ENCODE peak calls at places on chromosomes 13 and 19, in ten cellular contexts. One of them, this sample, is unnamed.

GRCh38 chr13:107866007-107866665 is 349.2 kb downstream of the LIG4 start:
- DNase-seq in stimulated activated naive CD4-positive, alpha-beta T cell: no peak
- DNase-seq in H7: peak
- DNase-seq in stimulated activated CD8-positive, alpha-beta memory T cell treated with anti-CD3 and anti-CD28 coated beads, Interleukin-2, amount 100 ng/mL, for 1 hour: no peak
- DNase-seq in CD8-positive, alpha-beta T cell: no peak
- DNase-seq in activated naive CD4-positive, alpha-beta T cell treated with anti-CD3 and anti-CD28 coated beads, Interleukin-2, amount 10 ng/mL, durations not matched to agents 7 days and 5 days: no peak
- DNase-seq in stimulated activated CD4-positive, alpha-beta T cell treated with anti-CD3 and anti-CD28 coated beads, Interleukin-12 subunit alpha, Interleukin-12 subunit beta, amount 100 ng/mL, for 4 hours: no peak
- DNase-seq in psoas muscle: no peak
- DNase-seq in uterus: no peak
- DNase-seq in WTC11: peak
- DNase-seq in this sample: no peak

GRCh38 chr13:20161275-20161950 is 561 bp upstream of the GJA3 start:
- DNase-seq in stimulated activated naive CD4-positive, alpha-beta T cell: peak
- DNase-seq in H7: peak
- DNase-seq in stimulated activated CD8-positive, alpha-beta memory T cell treated with anti-CD3 and anti-CD28 coated beads, Interleukin-2, amount 100 ng/mL, for 1 hour: peak
- DNase-seq in CD8-positive, alpha-beta T cell: peak
- DNase-seq in activated naive CD4-positive, alpha-beta T cell treated with anti-CD3 and anti-CD28 coated beads, Interleukin-2, amount 10 ng/mL, durations not matched to agents 7 days and 5 days: peak
- DNase-seq in stimulated activated CD4-positive, alpha-beta T cell treated with anti-CD3 and anti-CD28 coated beads, Interleukin-12 subunit alpha, Interleukin-12 subunit beta, amount 100 ng/mL, for 4 hours: peak
- DNase-seq in psoas muscle: no peak
- DNase-seq in uterus: no peak
- DNase-seq in WTC11: no peak
- DNase-seq in this sample: peak

GRCh38 chr19:55670280-55671053 is 4.6 kb upstream of the EPN1 start:
- DNase-seq in stimulated activated naive CD4-positive, alpha-beta T cell: no peak
- DNase-seq in H7: peak
- DNase-seq in stimulated activated CD8-positive, alpha-beta memory T cell treated with anti-CD3 and anti-CD28 coated beads, Interleukin-2, amount 100 ng/mL, for 1 hour: no peak
- DNase-seq in CD8-positive, alpha-beta T cell: no peak
- DNase-seq in activated naive CD4-positive, alpha-beta T cell treated with anti-CD3 and anti-CD28 coated beads, Interleukin-2, amount 10 ng/mL, durations not matched to agents 7 days and 5 days: no peak
- DNase-seq in stimulated activated CD4-positive, alpha-beta T cell treated with anti-CD3 and anti-CD28 coated beads, Interleukin-12 subunit alpha, Interleukin-12 subunit beta, amount 100 ng/mL, for 4 hours: no peak
- DNase-seq in psoas muscle: no peak
- DNase-seq in uterus: no peak
- DNase-seq in WTC11: peak
- DNase-seq in this sample: no peak

GRCh38 chr19:6222884-6223283 is 56.9 kb downstream of the MLLT1 start:
- DNase-seq in stimulated activated naive CD4-positive, alpha-beta T cell: no peak
- DNase-seq in H7: no peak
- DNase-seq in stimulated activated CD8-positive, alpha-beta memory T cell treated with anti-CD3 and anti-CD28 coated beads, Interleukin-2, amount 100 ng/mL, for 1 hour: no peak
- DNase-seq in CD8-positive, alpha-beta T cell: no peak
- DNase-seq in activated naive CD4-positive, alpha-beta T cell treated with anti-CD3 and anti-CD28 coated beads, Interleukin-2, amount 10 ng/mL, durations not matched to agents 7 days and 5 days: no peak
- DNase-seq in stimulated activated CD4-positive, alpha-beta T cell treated with anti-CD3 and anti-CD28 coated beads, Interleukin-12 subunit alpha, Interleukin-12 subunit beta, amount 100 ng/mL, for 4 hours: no peak
- DNase-seq in psoas muscle: peak
- DNase-seq in uterus: no peak
- DNase-seq in WTC11: no peak
- DNase-seq in this sample: no peak

GRCh38 chr19:43633520-43633919 is 6.1 kb downstream of the CADM4 start:
- DNase-seq in stimulated activated naive CD4-positive, alpha-beta T cell: no peak
- DNase-seq in H7: no peak
- DNase-seq in stimulated activated CD8-positive, alpha-beta memory T cell treated with anti-CD3 and anti-CD28 coated beads, Interleukin-2, amount 100 ng/mL, for 1 hour: no peak
- DNase-seq in CD8-positive, alpha-beta T cell: no peak
- DNase-seq in activated naive CD4-positive, alpha-beta T cell treated with anti-CD3 and anti-CD28 coated beads, Interleukin-2, amount 10 ng/mL, durations not matched to agents 7 days and 5 days: no peak
- DNase-seq in stimulated activated CD4-positive, alpha-beta T cell treated with anti-CD3 and anti-CD28 coated beads, Interleukin-12 subunit alpha, Interleukin-12 subunit beta, amount 100 ng/mL, for 4 hours: no peak
- DNase-seq in psoas muscle: no peak
- DNase-seq in uterus: no peak
- DNase-seq in WTC11: no peak
- DNase-seq in this sample: no peak

GRCh38 chr13:44790289-44790688 is 199.0 kb downstream of the NUFIP1 start:
- DNase-seq in stimulated activated naive CD4-positive, alpha-beta T cell: no peak
- DNase-seq in H7: peak
- DNase-seq in stimulated activated CD8-positive, alpha-beta memory T cell treated with anti-CD3 and anti-CD28 coated beads, Interleukin-2, amount 100 ng/mL, for 1 hour: no peak
- DNase-seq in CD8-positive, alpha-beta T cell: no peak
- DNase-seq in activated naive CD4-positive, alpha-beta T cell treated with anti-CD3 and anti-CD28 coated beads, Interleukin-2, amount 10 ng/mL, durations not matched to agents 7 days and 5 days: no peak
- DNase-seq in stimulated activated CD4-positive, alpha-beta T cell treated with anti-CD3 and anti-CD28 coated beads, Interleukin-12 subunit alpha, Interleukin-12 subunit beta, amount 100 ng/mL, for 4 hours: no peak
- DNase-seq in psoas muscle: no peak
- DNase-seq in uterus: no peak
- DNase-seq in WTC11: peak
- DNase-seq in this sample: no peak

GRCh38 chr13:36339600-36340155 is 6.5 kb downstream of the SPART start:
- DNase-seq in stimulated activated naive CD4-positive, alpha-beta T cell: no peak
- DNase-seq in H7: no peak
- DNase-seq in stimulated activated CD8-positive, alpha-beta memory T cell treated with anti-CD3 and anti-CD28 coated beads, Interleukin-2, amount 100 ng/mL, for 1 hour: no peak
- DNase-seq in CD8-positive, alpha-beta T cell: no peak
- DNase-seq in activated naive CD4-positive, alpha-beta T cell treated with anti-CD3 and anti-CD28 coated beads, Interleukin-2, amount 10 ng/mL, durations not matched to agents 7 days and 5 days: no peak
- DNase-seq in stimulated activated CD4-positive, alpha-beta T cell treated with anti-CD3 and anti-CD28 coated beads, Interleukin-12 subunit alpha, Interleukin-12 subunit beta, amount 100 ng/mL, for 4 hours: no peak
- DNase-seq in psoas muscle: no peak
- DNase-seq in uterus: no peak
- DNase-seq in WTC11: no peak
- DNase-seq in this sample: no peak

GRCh38 chr19:50432221-50432626 is 468 bp upstream of the MYBPC2 start:
- DNase-seq in stimulated activated naive CD4-positive, alpha-beta T cell: no peak
- DNase-seq in H7: peak
- DNase-seq in stimulated activated CD8-positive, alpha-beta memory T cell treated with anti-CD3 and anti-CD28 coated beads, Interleukin-2, amount 100 ng/mL, for 1 hour: no peak
- DNase-seq in CD8-positive, alpha-beta T cell: no peak
- DNase-seq in activated naive CD4-positive, alpha-beta T cell treated with anti-CD3 and anti-CD28 coated beads, Interleukin-2, amount 10 ng/mL, durations not matched to agents 7 days and 5 days: no peak
- DNase-seq in stimulated activated CD4-positive, alpha-beta T cell treated with anti-CD3 and anti-CD28 coated beads, Interleukin-12 subunit alpha, Interleukin-12 subunit beta, amount 100 ng/mL, for 4 hours: no peak
- DNase-seq in psoas muscle: no peak
- DNase-seq in uterus: no peak
- DNase-seq in WTC11: peak
- DNase-seq in this sample: no peak

GRCh38 chr13:110590577-110590976 is 24.8 kb upstream of the NAXD start:
- DNase-seq in stimulated activated naive CD4-positive, alpha-beta T cell: no peak
- DNase-seq in H7: peak
- DNase-seq in stimulated activated CD8-positive, alpha-beta memory T cell treated with anti-CD3 and anti-CD28 coated beads, Interleukin-2, amount 100 ng/mL, for 1 hour: no peak
- DNase-seq in CD8-positive, alpha-beta T cell: no peak
- DNase-seq in activated naive CD4-positive, alpha-beta T cell treated with anti-CD3 and anti-CD28 coated beads, Interleukin-2, amount 10 ng/mL, durations not matched to agents 7 days and 5 days: no peak
- DNase-seq in stimulated activated CD4-positive, alpha-beta T cell treated with anti-CD3 and anti-CD28 coated beads, Interleukin-12 subunit alpha, Interleukin-12 subunit beta, amount 100 ng/mL, for 4 hours: no peak
- DNase-seq in psoas muscle: no peak
- DNase-seq in uterus: no peak
- DNase-seq in WTC11: no peak
- DNase-seq in this sample: no peak

GRCh38 chr19:51333836-51334460 is 8.0 kb downstream of the VSIG10L start:
- DNase-seq in stimulated activated naive CD4-positive, alpha-beta T cell: no peak
- DNase-seq in H7: peak
- DNase-seq in stimulated activated CD8-positive, alpha-beta memory T cell treated with anti-CD3 and anti-CD28 coated beads, Interleukin-2, amount 100 ng/mL, for 1 hour: no peak
- DNase-seq in CD8-positive, alpha-beta T cell: no peak
- DNase-seq in activated naive CD4-positive, alpha-beta T cell treated with anti-CD3 and anti-CD28 coated beads, Interleukin-2, amount 10 ng/mL, durations not matched to agents 7 days and 5 days: no peak
- DNase-seq in stimulated activated CD4-positive, alpha-beta T cell treated with anti-CD3 and anti-CD28 coated beads, Interleukin-12 subunit alpha, Interleukin-12 subunit beta, amount 100 ng/mL, for 4 hours: no peak
- DNase-seq in psoas muscle: no peak
- DNase-seq in uterus: no peak
- DNase-seq in WTC11: no peak
- DNase-seq in this sample: no peak

GRCh38 chr13:19927117-19927734 is 31.3 kb upstream of the ZMYM2 start:
- DNase-seq in stimulated activated naive CD4-positive, alpha-beta T cell: no peak
- DNase-seq in H7: peak
- DNase-seq in stimulated activated CD8-positive, alpha-beta memory T cell treated with anti-CD3 and anti-CD28 coated beads, Interleukin-2, amount 100 ng/mL, for 1 hour: no peak
- DNase-seq in CD8-positive, alpha-beta T cell: no peak
- DNase-seq in activated naive CD4-positive, alpha-beta T cell treated with anti-CD3 and anti-CD28 coated beads, Interleukin-2, amount 10 ng/mL, durations not matched to agents 7 days and 5 days: no peak
- DNase-seq in stimulated activated CD4-positive, alpha-beta T cell treated with anti-CD3 and anti-CD28 coated beads, Interleukin-12 subunit alpha, Interleukin-12 subunit beta, amount 100 ng/mL, for 4 hours: no peak
- DNase-seq in psoas muscle: no peak
- DNase-seq in uterus: no peak
- DNase-seq in WTC11: no peak
- DNase-seq in this sample: no peak

GRCh38 chr19:5547881-5548280 is 19.9 kb downstream of the TINCR start:
- DNase-seq in stimulated activated naive CD4-positive, alpha-beta T cell: no peak
- DNase-seq in H7: peak
- DNase-seq in stimulated activated CD8-positive, alpha-beta memory T cell treated with anti-CD3 and anti-CD28 coated beads, Interleukin-2, amount 100 ng/mL, for 1 hour: no peak
- DNase-seq in CD8-positive, alpha-beta T cell: no peak
- DNase-seq in activated naive CD4-positive, alpha-beta T cell treated with anti-CD3 and anti-CD28 coated beads, Interleukin-2, amount 10 ng/mL, durations not matched to agents 7 days and 5 days: peak
- DNase-seq in stimulated activated CD4-positive, alpha-beta T cell treated with anti-CD3 and anti-CD28 coated beads, Interleukin-12 subunit alpha, Interleukin-12 subunit beta, amount 100 ng/mL, for 4 hours: no peak
- DNase-seq in psoas muscle: no peak
- DNase-seq in uterus: no peak
- DNase-seq in WTC11: peak
- DNase-seq in this sample: no peak

GRCh38 chr13:34933349-34933748 is 8.7 kb upstream of the NBEA start:
- DNase-seq in stimulated activated naive CD4-positive, alpha-beta T cell: no peak
- DNase-seq in H7: no peak
- DNase-seq in stimulated activated CD8-positive, alpha-beta memory T cell treated with anti-CD3 and anti-CD28 coated beads, Interleukin-2, amount 100 ng/mL, for 1 hour: no peak
- DNase-seq in CD8-positive, alpha-beta T cell: no peak
- DNase-seq in activated naive CD4-positive, alpha-beta T cell treated with anti-CD3 and anti-CD28 coated beads, Interleukin-2, amount 10 ng/mL, durations not matched to agents 7 days and 5 days: no peak
- DNase-seq in stimulated activated CD4-positive, alpha-beta T cell treated with anti-CD3 and anti-CD28 coated beads, Interleukin-12 subunit alpha, Interleukin-12 subunit beta, amount 100 ng/mL, for 4 hours: no peak
- DNase-seq in psoas muscle: no peak
- DNase-seq in uterus: no peak
- DNase-seq in WTC11: no peak
- DNase-seq in this sample: no peak

GRCh38 chr19:14114854-14115253 is 2.7 kb downstream of the PRKACA start:
- DNase-seq in stimulated activated naive CD4-positive, alpha-beta T cell: peak
- DNase-seq in H7: peak
- DNase-seq in stimulated activated CD8-positive, alpha-beta memory T cell treated with anti-CD3 and anti-CD28 coated beads, Interleukin-2, amount 100 ng/mL, for 1 hour: peak
- DNase-seq in CD8-positive, alpha-beta T cell: no peak
- DNase-seq in activated naive CD4-positive, alpha-beta T cell treated with anti-CD3 and anti-CD28 coated beads, Interleukin-2, amount 10 ng/mL, durations not matched to agents 7 days and 5 days: peak
- DNase-seq in stimulated activated CD4-positive, alpha-beta T cell treated with anti-CD3 and anti-CD28 coated beads, Interleukin-12 subunit alpha, Interleukin-12 subunit beta, amount 100 ng/mL, for 4 hours: peak
- DNase-seq in psoas muscle: peak
- DNase-seq in uterus: no peak
- DNase-seq in WTC11: peak
- DNase-seq in this sample: peak

GRCh38 chr19:58395220-58395978 is at the start of gene RNF225:
- DNase-seq in stimulated activated naive CD4-positive, alpha-beta T cell: no peak
- DNase-seq in H7: peak
- DNase-seq in stimulated activated CD8-positive, alpha-beta memory T cell treated with anti-CD3 and anti-CD28 coated beads, Interleukin-2, amount 100 ng/mL, for 1 hour: no peak
- DNase-seq in CD8-positive, alpha-beta T cell: no peak
- DNase-seq in activated naive CD4-positive, alpha-beta T cell treated with anti-CD3 and anti-CD28 coated beads, Interleukin-2, amount 10 ng/mL, durations not matched to agents 7 days and 5 days: no peak
- DNase-seq in stimulated activated CD4-positive, alpha-beta T cell treated with anti-CD3 and anti-CD28 coated beads, Interleukin-12 subunit alpha, Interleukin-12 subunit beta, amount 100 ng/mL, for 4 hours: peak
- DNase-seq in psoas muscle: no peak
- DNase-seq in uterus: no peak
- DNase-seq in WTC11: peak
- DNase-seq in this sample: no peak

GRCh38 chr19:46393456-46394397 is 19.6 kb downstream of the CCDC8 start:
- DNase-seq in stimulated activated naive CD4-positive, alpha-beta T cell: no peak
- DNase-seq in H7: no peak
- DNase-seq in stimulated activated CD8-positive, alpha-beta memory T cell treated with anti-CD3 and anti-CD28 coated beads, Interleukin-2, amount 100 ng/mL, for 1 hour: no peak
- DNase-seq in CD8-positive, alpha-beta T cell: no peak
- DNase-seq in activated naive CD4-positive, alpha-beta T cell treated with anti-CD3 and anti-CD28 coated beads, Interleukin-2, amount 10 ng/mL, durations not matched to agents 7 days and 5 days: peak
- DNase-seq in stimulated activated CD4-positive, alpha-beta T cell treated with anti-CD3 and anti-CD28 coated beads, Interleukin-12 subunit alpha, Interleukin-12 subunit beta, amount 100 ng/mL, for 4 hours: no peak
- DNase-seq in psoas muscle: no peak
- DNase-seq in uterus: no peak
- DNase-seq in WTC11: no peak
- DNase-seq in this sample: peak

GRCh38 chr19:15871570-15871969 is 26.3 kb downstream of the CYP4F2 start:
- DNase-seq in stimulated activated naive CD4-positive, alpha-beta T cell: no peak
- DNase-seq in H7: no peak
- DNase-seq in stimulated activated CD8-positive, alpha-beta memory T cell treated with anti-CD3 and anti-CD28 coated beads, Interleukin-2, amount 100 ng/mL, for 1 hour: no peak
- DNase-seq in CD8-positive, alpha-beta T cell: no peak
- DNase-seq in activated naive CD4-positive, alpha-beta T cell treated with anti-CD3 and anti-CD28 coated beads, Interleukin-2, amount 10 ng/mL, durations not matched to agents 7 days and 5 days: peak
- DNase-seq in stimulated activated CD4-positive, alpha-beta T cell treated with anti-CD3 and anti-CD28 coated beads, Interleukin-12 subunit alpha, Interleukin-12 subunit beta, amount 100 ng/mL, for 4 hours: peak
- DNase-seq in psoas muscle: no peak
- DNase-seq in uterus: no peak
- DNase-seq in WTC11: peak
- DNase-seq in this sample: peak

This sample was measured in right cardiac atrium.